ENCODE peak calls at places on chromosomes 4 and X, in seven cellular contexts. W, I, N, V, E, Q and L are unnamed samples.

GRCh38 chrX:42804524-42804923 is 26.6 kb upstream of the PPP1R2C start:
- DNase-seq in W (no peak), I (no peak), N (no peak), V (no peak), E (no peak), Q (no peak), L (peak; percentile 58)

GRCh38 chrX:136933617-136934145 is 53.2 kb upstream of the RBMX start:
- DNase-seq in W (no peak), I (no peak), N (no peak), V (no peak), E (no peak), Q (no peak), L (no peak)

GRCh38 chr4:139247241-139247640 is 32.8 kb downstream of the MGARP start:
- DNase-seq in W (peak; percentile 35), I (no peak), N (no peak), V (no peak), E (no peak), Q (no peak), L (no peak)

GRCh38 chr4:119207051-119207450 is 5.5 kb upstream of the USP53 start:
- DNase-seq in W (peak; percentile 69), I (no peak), N (no peak), V (no peak), E (no peak), Q (no peak), L (no peak)

GRCh38 chr4:181821039-181822004 is 421.9 kb upstream of the TENM3 start:
- DNase-seq in W (peak; percentile 57), I (no peak), N (peak; percentile 41), V (no peak), E (no peak), Q (no peak), L (no peak)

GRCh38 chrX:50147972-50148371 is 52.8 kb downstream of the AKAP4 start:
- DNase-seq in W (no peak), I (no peak), N (no peak), V (no peak), E (no peak), Q (no peak), L (no peak)

GRCh38 chr4:145557720-145558119 is 61.5 kb upstream of the MMAA start:
- DNase-seq in W (peak; percentile 71), I (no peak), N (peak; percentile 3), V (peak; percentile 56), E (peak; percentile 48), Q (peak; percentile 91), L (peak; percentile 30)

GRCh38 chrX:151088221-151088620 is 88.2 kb upstream of the GPR50 start:
- DNase-seq in W (no peak), I (no peak), N (no peak), V (no peak), E (no peak), Q (no peak), L (no peak)

GRCh38 chr4:40455340-40455902 is 120.3 kb downstream of the CHRNA9 start:
- DNase-seq in W (peak; percentile 8), I (no peak), N (no peak), V (no peak), E (no peak), Q (no peak), L (no peak)

GRCh38 chrX:108261541-108262218 is 170.1 kb downstream of the ATG4A start:
- DNase-seq in W (peak; percentile 88), I (no peak), N (no peak), V (no peak), E (no peak), Q (no peak), L (no peak)

GRCh38 chr4:47528651-47529050 is 43.6 kb downstream of the ATP10D start:
- DNase-seq in W (peak; percentile 83), I (no peak), N (no peak), V (no peak), E (no peak), Q (no peak), L (no peak)

GRCh38 chr4:112203593-112203992 is 28.0 kb upstream of the AP1AR start:
- DNase-seq in W (no peak), I (no peak), N (no peak), V (no peak), E (no peak), Q (no peak), L (no peak)

GRCh38 chrX:149511081-149511480 is 6.0 kb upstream of the IDS start:
- DNase-seq in W (peak; percentile 49), I (no peak), N (no peak), V (no peak), E (no peak), Q (no peak), L (no peak)

GRCh38 chr4:111991797-111992196 is 153.5 kb upstream of the FAM241A start:
- DNase-seq in W (peak; percentile 92), I (no peak), N (no peak), V (no peak), E (no peak), Q (no peak), L (no peak)

GRCh38 chr4:26263165-26263564 is 57.6 kb upstream of the RBPJ start:
- DNase-seq in W (no peak), I (no peak), N (no peak), V (no peak), E (no peak), Q (peak; percentile 75), L (no peak)

GRCh38 chrX:18594079-18594478 is 77.8 kb downstream of the RS1 start:
- DNase-seq in W (no peak), I (no peak), N (no peak), V (no peak), E (no peak), Q (no peak), L (no peak)

GRCh38 chr4:130073145-130073790 is 977.3 kb downstream of the C4orf33 start:
- DNase-seq in W (no peak), I (no peak), N (no peak), V (no peak), E (no peak), Q (no peak), L (no peak)

GRCh38 chrX:1507511-1508463 is 29.2 kb downstream of the P2RY8 start:
- DNase-seq in W (no peak), I (no peak), N (no peak), V (no peak), E (no peak), Q (no peak), L (no peak)

GRCh38 chrX:69036674-69037573 is 128.3 kb downstream of the PJA1 start:
- DNase-seq in W (no peak), I (no peak), N (no peak), V (no peak), E (no peak), Q (no peak), L (no peak)

GRCh38 chr4:8438743-8439142 is 1.8 kb downstream of the ACOX3 start:
- DNase-seq in W (no peak), I (no peak), N (no peak), V (no peak), E (no peak), Q (no peak), L (no peak)

GRCh38 chr4:22477136-22477793 is 38.6 kb downstream of the ADGRA3 start:
- DNase-seq in W (no peak), I (no peak), N (no peak), V (no peak), E (no peak), Q (no peak), L (no peak)

GRCh38 chr4:38516194-38516593 is 147.8 kb upstream of the KLF3 start:
- DNase-seq in W (no peak), I (no peak), N (no peak), V (no peak), E (no peak), Q (no peak), L (no peak)

GRCh38 chr4:48388504-48389154 is 47.3 kb downstream of the SLAIN2 start:
- DNase-seq in W (peak; percentile 73), I (no peak), N (no peak), V (no peak), E (no peak), Q (no peak), L (no peak)

GRCh38 chr4:118703118-118703517 is 17.9 kb downstream of the METTL14 start:
- DNase-seq in W (no peak), I (no peak), N (no peak), V (no peak), E (no peak), Q (no peak), L (no peak)